ENCODE peak calls at places on chromosomes 7 and 10, in seven cellular contexts. P is psoas muscle, Z is breast epithelium, E is uterus, Y is tibial nerve, O is H9, T is IMR-90. R is an unnamed sample. For H3K27me3, the result is how much of the 10 kb centered on the place peaks cover.

GRCh38 chr7:123771256-123771655 is 22.5 kb upstream of the WASL start:
- DNase-seq in Z (no peak), O (no peak), T (no peak), E (no peak), P (no peak), Y (no peak), R (no peak)

GRCh38 chr10:93849605-93850004 is 44.2 kb upstream of the SLC35G1 start:
- DNase-seq in Z (no peak), P (no peak), T (no peak), Y (no peak), O (peak), E (no peak), R (no peak)

GRCh38 chr7:142009142-142009541 is 13.5 kb downstream of the MGAM start:
- DNase-seq in T (no peak), O (no peak), P (no peak), E (no peak), Y (no peak), Z (no peak), R (no peak)

GRCh38 chr7:75712517-75713361 is 26.0 kb downstream of the HIP1 start:
- DNase-seq in P (no peak), Y (no peak), Z (no peak), O (peak), E (no peak), T (no peak), R (no peak)

GRCh38 chr7:119197872-119198527 is 973.5 kb downstream of the ANKRD7 start:
- DNase-seq in P (no peak), Z (no peak), E (no peak), T (peak), Y (peak), O (peak), R (no peak)

GRCh38 chr10:62341419-62341818 is 32.8 kb upstream of the ZNF365 start:
- DNase-seq in O (no peak), P (no peak), Y (no peak), Z (no peak), E (no peak), T (no peak), R (no peak)

GRCh38 chr7:83520706-83521105 is 128.2 kb downstream of the SEMA3E start:
- DNase-seq in T (no peak), E (no peak), O (no peak), Z (no peak), P (no peak), Y (no peak), R (no peak)

GRCh38 chr10:114519306-114519669 is 115.0 kb upstream of the AFAP1L2 start:
- DNase-seq in Z (peak), P (peak), E (no peak), T (no peak), Y (no peak), O (no peak), R (no peak)

GRCh38 chr7:128827971-128828711 is 2.1 kb upstream of the FLNC start:
- DNase-seq in Z (no peak), Y (no peak), O (no peak), T (peak), E (no peak), P (peak), R (no peak)

GRCh38 chr10:122468923-122469781 is 7.8 kb downstream of the HTRA1 start:
- DNase-seq in O (no peak), E (peak), Y (peak), P (peak), Z (peak), T (peak), R (peak)

GRCh38 chr10:29642996-29643395 is 8.2 kb upstream of the SVIL start:
- DNase-seq in T (peak), O (no peak), P (no peak), Y (peak), E (no peak), Z (peak), R (no peak)

GRCh38 chr10:77873558-77874380 is 52.8 kb downstream of the DLG5 start:
- DNase-seq in Y (no peak), O (no peak), T (peak), P (peak), Z (peak), E (peak), R (no peak)

GRCh38 chr10:79937661-79938226 is 11.2 kb downstream of the SFTPD start:
- DNase-seq in O (peak), P (no peak), Z (no peak), E (no peak), T (no peak), Y (no peak), R (no peak)

GRCh38 chr7:104363355-104363754 is 35.0 kb downstream of the LHFPL3 start:
- DNase-seq in T (no peak), O (peak), Z (no peak), Y (no peak), E (no peak), P (no peak), R (no peak)

GRCh38 chr7:78770422-78771410 is 682.8 kb downstream of the MAGI2 start:
- DNase-seq in T (peak), Z (no peak), O (peak), Y (no peak), E (no peak), P (no peak), R (peak)

GRCh38 chr10:62502995-62503613 is 128.9 kb downstream of the ZNF365 start:
- DNase-seq in T (no peak), O (no peak), Z (no peak), P (no peak), Y (peak), E (no peak), R (no peak)

GRCh38 chr10:126240483-126240882 is 147.8 kb downstream of the ADAM12 start:
- DNase-seq in O (no peak), P (no peak), E (no peak), Z (no peak), T (no peak), Y (no peak), R (no peak)

GRCh38 chr10:74081192-74081803 is 69.3 kb downstream of the AP3M1 start:
- DNase-seq in E (peak), O (peak), Y (peak), T (peak), P (no peak), Z (no peak), R (no peak)

GRCh38 chr7:157977306-157977705 is 610.3 kb downstream of the PTPRN2 start:
- DNase-seq in O (no peak), Y (no peak), P (no peak), Z (no peak), T (no peak), E (no peak), R (no peak)

GRCh38 chr7:102260856-102261255 is 25.8 kb upstream of the SH2B2 start:
- DNase-seq in O (no peak), Y (no peak), T (peak), P (no peak), Z (no peak), E (peak), R (peak)

GRCh38 chr10:117968354-117969182 is 78.2 kb downstream of the RAB11FIP2 start:
- DNase-seq in T (no peak), P (no peak), Y (no peak), E (no peak), Z (no peak), O (no peak), R (no peak)

GRCh38 chr10:111076191-111076681 is 593 bp upstream of the ADRA2A start:
- DNase-seq in P (peak), T (peak), E (peak), Z (no peak), Y (peak), O (peak), R (no peak)

GRCh38 chr10:43695730-43696129 is 47.0 kb upstream of the ZNF32 start:
- DNase-seq in Z (no peak), Y (no peak), T (no peak), O (no peak), E (no peak), P (no peak), R (no peak)

GRCh38 chr7:31553636-31554035 is 39.7 kb downstream of the ITPRID1 start:
- DNase-seq in T (no peak), E (no peak), Y (no peak), Z (peak), P (no peak), O (no peak), R (no peak)

GRCh38 chr7:147700702-147701101 is 889.9 kb upstream of the C7orf33 start:
- DNase-seq in T (no peak), Z (no peak), E (no peak), O (no peak), P (no peak), Y (no peak), R (no peak)

GRCh38 chr10:73522263-73522662 is 26.4 kb upstream of the PPP3CB start:
- DNase-seq in E (no peak), O (no peak), Z (no peak), P (no peak), T (peak), Y (no peak), R (no peak)

GRCh38 chr7:156222611-156223010 is 410.3 kb upstream of the SHH start:
- DNase-seq in T (no peak), Z (no peak), E (no peak), Y (no peak), O (no peak), P (no peak), R (no peak)

GRCh38 chr10:29734980-29735627 is 100.3 kb upstream of the SVIL start:
- DNase-seq in T (no peak), Y (peak), O (peak), P (peak), E (peak), Z (peak), R (no peak)

GRCh38 chr7:73880755-73881328 is 19.9 kb downstream of the TMEM270 start:
- DNase-seq in Z (no peak), O (no peak), E (no peak), P (no peak), Y (no peak), T (no peak), R (no peak)

GRCh38 chr7:156907656-156908055 is 14.7 kb upstream of the LMBR1 start:
- DNase-seq in E (no peak), Y (no peak), Z (no peak), O (no peak), T (no peak), P (no peak), R (no peak)

GRCh38 chr10:89213191-89213808 is 6.2 kb upstream of the CH25H start:
- DNase-seq in E (no peak), P (no peak), O (no peak), Y (no peak), Z (no peak), T (peak), R (no peak)

GRCh38 chr7:47591655-47592572 is 10.0 kb upstream of the TNS3 start:
- DNase-seq in E (no peak), Y (no peak), T (peak), Z (no peak), P (no peak), O (no peak), R (peak)

GRCh38 chr7:52423251-52423650 is 612.2 kb upstream of the POM121L12 start:
- DNase-seq in T (no peak), E (no peak), Z (no peak), O (no peak), P (no peak), Y (no peak), R (no peak)

GRCh38 chr7:66837007-66837406 is 84.0 kb upstream of the TMEM248 start:
- DNase-seq in P (no peak), O (peak), T (peak), E (no peak), Y (no peak), Z (no peak), R (no peak)

GRCh38 chr7:151001546-151001945 is 10.7 kb downstream of the NOS3 start:
- DNase-seq in O (no peak), T (no peak), E (no peak), Y (no peak), P (no peak), Z (no peak), R (no peak)

GRCh38 chr7:82291931-82292330 is 151.6 kb downstream of the CACNA2D1 start:
- DNase-seq in Y (no peak), T (no peak), P (no peak), Z (no peak), O (no peak), E (no peak), R (no peak)

GRCh38 chr7:54901840-54902239 is 117.0 kb upstream of the EGFR start:
- DNase-seq in Y (no peak), E (no peak), O (no peak), Z (no peak), T (no peak), P (no peak), R (no peak)

GRCh38 chr10:48941427-48942075 is 1.9 kb upstream of the LRRC18 start:
- DNase-seq in O (peak), Y (no peak), Z (no peak), T (no peak), P (no peak), E (no peak), R (no peak)

GRCh38 chr10:48944171-48944570 is 4.5 kb upstream of the LRRC18 start:
- DNase-seq in P (no peak), Y (no peak), E (no peak), Z (no peak), T (no peak), O (no peak), R (no peak)

GRCh38 chr10:48945441-48946143 is 6.0 kb upstream of the LRRC18 start:
- DNase-seq in Z (no peak), E (no peak), P (no peak), O (no peak), Y (no peak), T (no peak), R (no peak)

GRCh38 chr10:48940958-48941357 is 1.3 kb upstream of the LRRC18 start:
- DNase-seq in O (peak), Z (no peak), Y (no peak), E (no peak), P (no peak), T (no peak), R (no peak)

GRCh38 chr10:48943096-48943495 is 3.5 kb upstream of the LRRC18 start:
- DNase-seq in P (no peak), O (no peak), Z (no peak), E (no peak), T (no peak), Y (no peak), R (no peak)
- TF ChIP-seq CTCF in P (no peak), O (no peak), Z (no peak), E (no peak), T (no peak), Y (no peak), R (no peak)

DNA sequence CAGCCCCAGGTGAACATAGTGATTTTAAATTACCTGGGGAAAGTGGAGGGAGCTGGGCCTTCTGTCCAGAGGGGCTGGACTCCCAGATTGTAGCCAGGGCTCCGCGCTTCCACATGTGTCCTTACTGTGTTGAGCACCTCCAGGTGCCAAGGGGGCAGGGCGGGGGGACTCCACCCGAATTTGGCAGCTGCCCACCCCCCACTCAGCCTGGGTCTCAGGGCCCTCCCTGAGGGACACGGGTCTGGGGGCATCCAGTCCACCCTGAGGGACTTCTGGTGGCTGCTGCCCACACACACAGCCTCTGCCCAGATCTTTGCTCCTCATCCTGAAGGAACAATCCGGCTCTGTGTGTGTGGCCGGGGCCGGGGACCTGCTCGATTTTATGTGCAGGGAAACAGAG is 28.2 kb upstream of the ADGRA1 start:
- DNase-seq in T (no peak), Y (no peak), P (no peak), Z (no peak), E (no peak), O (no peak), R (no peak)
- H3K27me3 ChIP-seq in T (under half), Y (under half), P (under half), Z (under half), E (under half), O (under half), R (under half)

GRCh38 chr7:39536926-39537325 is 29.3 kb upstream of the YAE1 start:
- DNase-seq in T (no peak), Y (no peak), O (no peak), P (no peak), E (no peak), Z (no peak), R (no peak)

GRCh38 chr7:39535720-39536119 is 30.5 kb upstream of the YAE1 start:
- DNase-seq in O (no peak), T (no peak), P (no peak), Z (no peak), E (no peak), Y (no peak), R (no peak)

GRCh38 chr7:39535064-39535463 is 31.1 kb upstream of the YAE1 start:
- DNase-seq in P (no peak), E (no peak), O (no peak), Y (no peak), T (no peak), Z (no peak), R (no peak)

GRCh38 chr7:39531818-39532217 is 34.4 kb upstream of the YAE1 start:
- DNase-seq in Z (no peak), E (no peak), Y (no peak), O (no peak), T (no peak), P (no peak), R (no peak)

DNA sequence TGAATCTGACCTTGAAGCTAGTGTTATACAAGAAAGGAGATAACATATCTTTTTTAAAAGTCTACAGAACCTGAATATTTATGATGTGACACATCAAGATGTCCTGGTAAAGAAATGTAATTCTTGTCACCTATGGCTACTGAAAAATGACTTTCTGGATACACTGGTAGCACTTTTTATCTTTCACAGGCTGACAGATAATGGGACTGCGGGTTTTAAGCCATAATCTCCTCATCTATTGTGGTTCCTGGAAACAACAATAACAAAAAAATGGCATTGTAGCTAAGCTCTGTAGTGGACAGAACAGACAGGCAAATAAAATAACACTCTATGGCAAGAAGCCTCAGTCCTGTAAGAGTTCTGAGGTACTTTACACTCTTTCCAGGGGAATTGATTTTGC is 31.6 kb upstream of the YAE1 start:
- DNase-seq in P (no peak), T (no peak), E (no peak), O (no peak), Y (no peak), Z (no peak), R (no peak)
- H3K27ac ChIP-seq in P (no peak), T (no peak), E (no peak), O (no peak), Y (no peak), Z (no peak), R (no peak)

GRCh38 chr7:44853391-44853790 is 5.5 kb upstream of the H2AZ2 start:
- DNase-seq in T (no peak), Z (no peak), O (no peak), P (no peak), E (no peak), Y (no peak), R (no peak)

GRCh38 chr7:44854644-44855364 is 6.9 kb upstream of the H2AZ2 start:
- DNase-seq in T (peak), Y (no peak), O (no peak), P (no peak), Z (no peak), E (no peak), R (no peak)

GRCh38 chr7:44852590-44852989 is 4.7 kb upstream of the H2AZ2 start:
- DNase-seq in E (no peak), Y (no peak), P (no peak), O (no peak), T (no peak), Z (no peak), R (no peak)

DNA sequence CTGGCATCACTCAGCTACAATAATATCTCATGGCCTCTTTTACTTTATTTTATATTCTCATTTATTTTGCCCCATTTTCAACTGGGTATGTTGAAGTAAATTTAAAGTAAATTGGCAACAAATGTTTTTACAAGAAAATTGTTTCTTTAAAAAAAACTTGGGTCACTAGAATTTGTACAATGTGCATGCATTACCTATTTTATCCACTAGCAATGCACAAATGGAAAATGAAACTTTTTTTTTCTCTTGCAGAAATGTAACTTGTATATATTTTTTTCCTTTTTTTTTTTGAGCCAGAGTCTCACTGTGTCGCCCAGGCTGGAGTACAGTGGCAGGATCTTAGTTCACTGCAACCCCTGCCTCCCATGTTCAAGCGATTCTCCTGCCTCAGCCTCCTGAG is 10.3 kb upstream of the H2AZ2 start:
- DNase-seq in P (no peak), O (no peak), E (no peak), Z (no peak), T (no peak), Y (no peak), R (no peak)
- TF ChIP-seq CTCF in P (peak), O (no peak), E (no peak), Z (no peak), T (no peak), Y (peak), R (peak)

DNA sequence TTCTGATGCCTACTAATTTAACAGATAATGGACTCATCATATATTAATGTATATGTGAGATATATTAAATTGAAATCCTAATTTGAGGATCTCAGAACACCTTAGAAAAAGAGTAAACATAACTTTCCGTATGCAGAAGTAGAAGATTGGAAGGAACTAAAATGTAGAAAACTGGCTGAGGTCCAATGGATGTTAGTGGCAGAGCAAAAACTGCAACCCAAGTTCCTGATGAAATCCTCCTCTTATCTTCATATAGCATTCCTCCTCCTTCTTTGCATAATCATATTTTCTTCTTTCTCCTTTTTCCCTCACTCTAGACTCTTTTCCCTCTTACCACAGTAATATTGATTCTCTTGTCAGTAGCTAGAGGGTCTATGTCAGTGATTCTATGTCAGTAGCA is 6.0 kb downstream of the INA start:
- DNase-seq in T (no peak), P (no peak), Y (no peak), Z (no peak), O (no peak), E (no peak), R (no peak)
- H3K27me3 ChIP-seq in T (under half), P (under half), Y (half or more), Z (under half), O (under half), E (under half), R (under half)

GRCh38 chr7:105875505-105875904 is 894 bp downstream of the ATXN7L1 start:
- DNase-seq in Y (no peak), P (no peak), T (no peak), Z (no peak), O (no peak), E (no peak), R (no peak)
- H3K27ac ChIP-seq in Y (peak), P (peak), T (peak), Z (no peak), O (no peak), E (peak), R (no peak)

GRCh38 chr7:35802102-35802466 is 1.2 kb downstream of the SEPTIN7 start:
- DNase-seq in Y (no peak), T (no peak), Z (no peak), E (no peak), P (no peak), O (no peak), R (no peak)
- TF ChIP-seq CTCF in Y (no peak), T (no peak), Z (no peak), E (no peak), P (no peak), O (no peak), R (no peak)